ENCODE peak calls at places on chromosomes 12 and 14, in seven cellular contexts. R is tibial nerve; N is HCT116; C is lung; U is HepG2; X is heart left ventricle; O is CD8-positive, alpha-beta T cell. G is an unnamed sample. For H3K4me1 and H3K36me3, the result is how much of the 10 kb centered on the place peaks cover.

GRCh38 chr14:95196268-95196667 is 38.9 kb upstream of the DICER1 start:
- DNase-seq in R (no peak), N (peak), C (no peak), U (peak), X (no peak), O (no peak), G (no peak)

GRCh38 chr12:100672075-100672592 is 98.7 kb downstream of the GAS2L3 start:
- DNase-seq in R (no peak), N (no peak), C (no peak), U (peak), X (no peak), O (peak), G (no peak)

GRCh38 chr14:54493293-54493692 is 4.5 kb upstream of the GMFB start:
- DNase-seq in R (no peak), N (no peak), C (no peak), U (no peak), X (no peak), O (no peak), G (no peak)

GRCh38 chr12:106766393-106766826 is 8.1 kb upstream of the RIC8B start:
- DNase-seq in R (peak), N (no peak), C (peak), U (no peak), X (peak), O (no peak), G (peak)

GRCh38 chr12:15738438-15739015 is 50.7 kb downstream of the EPS8 start:
- DNase-seq in R (no peak), N (no peak), C (no peak), U (no peak), X (no peak), O (no peak), G (no peak)

GRCh38 chr14:69056389-69056788 is 77.3 kb upstream of the ACTN1 start:
- DNase-seq in R (no peak), N (peak), C (no peak), U (no peak), X (no peak), O (peak), G (no peak)

GRCh38 chr14:32657081-32657480 is 281.6 kb upstream of the NPAS3 start:
- DNase-seq in R (no peak), N (no peak), C (peak), U (peak), X (peak), O (no peak), G (no peak)

GRCh38 chr14:49863483-49864262 is 11.1 kb upstream of the NEMF start:
- DNase-seq in R (no peak), N (no peak), C (no peak), U (no peak), X (no peak), O (peak), G (no peak)

GRCh38 chr14:76486251-76486743 is 110.4 kb downstream of the ESRRB start:
- DNase-seq in R (no peak), N (no peak), C (no peak), U (no peak), X (no peak), O (no peak), G (no peak)

GRCh38 chr12:46224401-46224800 is 44.4 kb downstream of the SLC38A1 start:
- DNase-seq in R (peak), N (no peak), C (peak), U (no peak), X (peak), O (no peak), G (no peak)

GRCh38 chr12:6323340-6323994 is 13.0 kb downstream of the PLEKHG6 start:
- DNase-seq in R (no peak), N (peak), C (peak), U (peak), X (peak), O (no peak), G (no peak)

GRCh38 chr12:119938049-119938667 is 50.9 kb upstream of the BICDL1 start:
- DNase-seq in R (peak), N (peak), C (peak), U (peak), X (peak), O (peak), G (peak)

GRCh38 chr14:30223966-30224365 is 296.3 kb upstream of the PRKD1 start:
- DNase-seq in R (no peak), N (no peak), C (peak), U (no peak), X (no peak), O (no peak), G (peak)

GRCh38 chr12:54593135-54593534 is 4.7 kb upstream of the PPP1R1A start:
- DNase-seq in R (no peak), N (no peak), C (no peak), U (no peak), X (no peak), O (no peak), G (no peak)

GRCh38 chr14:103558071-103558882 is 4.2 kb downstream of the BAG5 start:
- DNase-seq in R (no peak), N (no peak), C (no peak), U (no peak), X (no peak), O (no peak), G (no peak)

GRCh38 chr12:67650127-67650495 is 1.6 kb downstream of the DYRK2 start:
- DNase-seq in R (no peak), N (no peak), C (no peak), U (no peak), X (peak), O (peak), G (peak)

GRCh38 chr14:68768316-68768715 is 24.6 kb downstream of the ZFP36L1 start:
- DNase-seq in R (no peak), N (no peak), C (no peak), U (no peak), X (no peak), O (no peak), G (no peak)

GRCh38 chr12:38163442-38163801 is 153.2 kb upstream of the ALG10B start:
- DNase-seq in R (no peak), N (no peak), C (no peak), U (no peak), X (no peak), O (no peak), G (no peak)

GRCh38 chr12:95205685-95206084 is 11.6 kb downstream of the FGD6 start:
- DNase-seq in R (no peak), N (no peak), C (no peak), U (no peak), X (peak), O (no peak), G (no peak)

GRCh38 chr12:121630791-121631190 is 4.5 kb downstream of the ORAI1 start:
- DNase-seq in R (no peak), N (no peak), C (no peak), U (no peak), X (no peak), O (no peak), G (no peak)
- H3K4me1 ChIP-seq in R (half or more), N (under half), C (under half), U (half or more), X (under half), O (half or more), G (under half)

GRCh38 chr12:40970320-40970907 is 217.7 kb upstream of the PDZRN4 start:
- DNase-seq in R (no peak), N (peak), C (no peak), U (peak), X (no peak), O (no peak), G (no peak)
- TF ChIP-seq CTCF in R (no peak), N (peak), C (no peak), U (no peak), X (no peak), O (no peak), G (no peak)

GRCh38 chr12:9944404-9944803 is 12.2 kb upstream of the CLEC2A start:
- DNase-seq in R (no peak), N (no peak), C (no peak), U (no peak), X (no peak), O (no peak), G (no peak)

GRCh38 chr12:9941838-9942237 is 9.7 kb upstream of the CLEC2A start:
- DNase-seq in R (no peak), N (no peak), C (no peak), U (no peak), X (no peak), O (no peak), G (no peak)

GRCh38 chr12:9947674-9948073 is 15.5 kb upstream of the CLEC2A start:
- DNase-seq in R (no peak), N (no peak), C (no peak), U (no peak), X (no peak), O (no peak), G (no peak)

GRCh38 chr12:9940370-9940769 is 8.2 kb upstream of the CLEC2A start:
- DNase-seq in R (no peak), N (no peak), C (no peak), U (no peak), X (no peak), O (no peak), G (no peak)

GRCh38 chr12:9943244-9943643 is 11.1 kb upstream of the CLEC2A start:
- DNase-seq in R (no peak), N (no peak), C (no peak), U (no peak), X (no peak), O (peak), G (no peak)
- H3K36me3 ChIP-seq in R (under half), N (under half), C (under half), U (under half), X (under half), O (under half), G (under half)

GRCh38 chr14:64507376-64508156 is 3.0 kb downstream of the ZBTB1 start:
- DNase-seq in R (no peak), N (no peak), C (no peak), U (no peak), X (no peak), O (peak), G (no peak)
- H3K4me1 ChIP-seq in R (under half), N (under half), C (under half), U (half or more), X (half or more), O (half or more), G (under half)

GRCh38 chr12:71436696-71437095 is 2.9 kb upstream of the LGR5 start:
- DNase-seq in R (no peak), N (no peak), C (no peak), U (no peak), X (no peak), O (no peak), G (no peak)

GRCh38 chr12:71430756-71431155 is 8.8 kb upstream of the LGR5 start:
- DNase-seq in R (no peak), N (no peak), C (no peak), U (no peak), X (no peak), O (no peak), G (no peak)

GRCh38 chr12:71426648-71427047 is 12.9 kb upstream of the LGR5 start:
- DNase-seq in R (no peak), N (no peak), C (no peak), U (no peak), X (no peak), O (no peak), G (no peak)

GRCh38 chr12:71432936-71433335 is 6.7 kb upstream of the LGR5 start:
- DNase-seq in R (no peak), N (no peak), C (no peak), U (no peak), X (no peak), O (no peak), G (no peak)

DNA sequence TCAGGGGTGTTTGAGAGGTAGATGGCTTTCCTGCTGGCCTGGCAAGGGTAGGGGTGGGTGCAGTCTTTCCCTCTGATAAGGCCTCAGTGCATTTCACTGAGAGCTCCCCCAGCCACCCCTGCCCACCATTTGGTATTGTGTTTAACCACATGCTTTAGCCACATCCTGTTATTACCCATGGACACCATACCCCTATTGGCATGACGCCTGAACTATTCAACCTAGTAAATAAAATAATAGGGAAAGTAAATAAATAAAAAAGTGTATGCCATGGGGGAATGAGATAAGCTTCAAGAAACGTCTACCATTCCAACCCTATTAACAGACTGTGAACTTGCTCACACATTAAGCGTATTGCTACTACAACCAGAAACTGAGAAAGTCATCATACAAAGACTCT is 7.6 kb upstream of the LGR5 start:
- DNase-seq in R (no peak), N (no peak), C (no peak), U (no peak), X (no peak), O (no peak), G (no peak)
- TF ChIP-seq CTCF in R (no peak), N (no peak), C (no peak), U (no peak), X (no peak), O (no peak), G (no peak)

GRCh38 chr12:104331376-104331775 is 27.8 kb downstream of the EID3 start:
- DNase-seq in R (no peak), N (no peak), C (no peak), U (no peak), X (no peak), O (no peak), G (no peak)
- H3K36me3 ChIP-seq in R (under half), N (half or more), C (under half), U (under half), X (half or more), O (under half), G (under half)